ENCODE peak calls at places on chromosomes 1 and 21, in seven cellular contexts. M is A549, D is breast epithelium, U is tibial nerve, F is spleen, T is thyroid gland, Q is ovary. L is an unnamed sample.

GRCh38 chr1:149848811-149849210 is 50.6 kb upstream of the BOLA1 start:
- DNase-seq in Q (no peak), U (peak), M (no peak), F (no peak), D (no peak), T (no peak), L (no peak)

GRCh38 chr21:15379776-15380175 is 315.0 kb upstream of the NRIP1 start:
- DNase-seq in M (no peak), U (no peak), T (no peak), Q (no peak), D (no peak), F (no peak), L (no peak)

GRCh38 chr1:228009116-228009827 is 2.5 kb downstream of the WNT3A start:
- DNase-seq in T (no peak), D (peak), U (no peak), M (no peak), Q (no peak), F (peak), L (no peak)

GRCh38 chr1:33176362-33176850 is 5.4 kb downstream of the TRIM62 start:
- DNase-seq in T (no peak), U (no peak), Q (no peak), D (peak), M (no peak), F (no peak), L (no peak)

GRCh38 chr21:45261093-45261492 is 26.6 kb downstream of the POFUT2 start:
- DNase-seq in F (peak), T (no peak), U (no peak), M (no peak), Q (no peak), D (peak), L (no peak)

GRCh38 chr1:27934818-27935549 is at the start of gene SMPDL3B:
- DNase-seq in D (peak), F (peak), M (peak), T (peak), Q (no peak), U (no peak), L (peak)

GRCh38 chr1:40997096-40997495 is 17.6 kb downstream of the CTPS1 start:
- DNase-seq in D (no peak), T (no peak), F (no peak), U (no peak), M (no peak), Q (no peak), L (no peak)

GRCh38 chr1:109273570-109274288 is 9.2 kb downstream of the PSRC1 start:
- DNase-seq in U (no peak), D (no peak), Q (no peak), M (no peak), T (no peak), F (peak), L (peak)

GRCh38 chr1:212142883-212143530 is 107.5 kb downstream of the DTL start:
- DNase-seq in M (no peak), Q (no peak), D (no peak), T (no peak), U (no peak), F (no peak), L (no peak)

GRCh38 chr1:89605692-89606091 is 27.2 kb upstream of the LRRC8C start:
- DNase-seq in T (no peak), D (no peak), U (no peak), F (no peak), M (no peak), Q (no peak), L (no peak)

GRCh38 chr1:118826669-118827068 is 161.5 kb downstream of the TBX15 start:
- DNase-seq in M (peak), F (no peak), D (no peak), U (no peak), Q (no peak), T (no peak), L (no peak)

GRCh38 chr21:34609244-34609950 is 5.5 kb downstream of the RCAN1 start:
- DNase-seq in F (no peak), T (no peak), U (no peak), D (no peak), Q (no peak), M (no peak), L (no peak)

GRCh38 chr1:117433943-117434342 is 66.7 kb downstream of the MAN1A2 start:
- DNase-seq in U (no peak), Q (no peak), D (no peak), T (no peak), M (no peak), F (no peak), L (no peak)

DNA sequence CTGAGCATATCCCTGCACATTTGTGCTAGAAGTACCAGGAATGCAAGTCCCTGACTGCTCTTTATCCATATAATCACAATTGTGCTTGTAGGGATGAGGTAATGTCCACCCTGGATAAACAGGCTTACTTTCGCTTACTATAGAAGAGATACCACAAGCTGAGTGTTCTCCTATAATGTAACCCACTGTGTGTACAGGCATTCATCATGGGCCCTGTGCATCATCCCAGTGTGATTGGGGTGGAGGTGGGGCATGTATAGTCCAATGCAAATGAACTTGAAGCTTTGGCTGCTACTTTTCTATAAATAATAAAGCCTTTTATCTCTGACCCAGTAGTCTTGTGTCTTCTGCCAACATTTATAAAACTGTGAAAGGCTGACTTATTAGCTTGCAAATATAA is 69.3 kb downstream of the MAN1A2 start:
- DNase-seq in Q (no peak), U (no peak), M (no peak), F (no peak), T (no peak), D (no peak), L (no peak)
- TF ChIP-seq POLR2A in Q (no peak), U (no peak), M (no peak), F (no peak), T (no peak), D (no peak), L (no peak)

GRCh38 chr1:162135271-162135775 is 65.8 kb downstream of the NOS1AP start:
- DNase-seq in M (no peak), U (no peak), T (no peak), D (no peak), Q (no peak), F (no peak), L (no peak)

GRCh38 chr1:162139398-162139685 is 69.9 kb downstream of the NOS1AP start:
- DNase-seq in T (no peak), Q (no peak), U (no peak), F (no peak), M (no peak), D (no peak), L (no peak)

GRCh38 chr1:162138599-162139397 is 69.3 kb downstream of the NOS1AP start:
- DNase-seq in F (no peak), M (no peak), T (peak), Q (no peak), D (no peak), U (no peak), L (peak)

GRCh38 chr1:162138107-162138506 is 68.6 kb downstream of the NOS1AP start:
- DNase-seq in M (no peak), U (no peak), Q (no peak), T (no peak), F (no peak), D (no peak), L (no peak)

DNA sequence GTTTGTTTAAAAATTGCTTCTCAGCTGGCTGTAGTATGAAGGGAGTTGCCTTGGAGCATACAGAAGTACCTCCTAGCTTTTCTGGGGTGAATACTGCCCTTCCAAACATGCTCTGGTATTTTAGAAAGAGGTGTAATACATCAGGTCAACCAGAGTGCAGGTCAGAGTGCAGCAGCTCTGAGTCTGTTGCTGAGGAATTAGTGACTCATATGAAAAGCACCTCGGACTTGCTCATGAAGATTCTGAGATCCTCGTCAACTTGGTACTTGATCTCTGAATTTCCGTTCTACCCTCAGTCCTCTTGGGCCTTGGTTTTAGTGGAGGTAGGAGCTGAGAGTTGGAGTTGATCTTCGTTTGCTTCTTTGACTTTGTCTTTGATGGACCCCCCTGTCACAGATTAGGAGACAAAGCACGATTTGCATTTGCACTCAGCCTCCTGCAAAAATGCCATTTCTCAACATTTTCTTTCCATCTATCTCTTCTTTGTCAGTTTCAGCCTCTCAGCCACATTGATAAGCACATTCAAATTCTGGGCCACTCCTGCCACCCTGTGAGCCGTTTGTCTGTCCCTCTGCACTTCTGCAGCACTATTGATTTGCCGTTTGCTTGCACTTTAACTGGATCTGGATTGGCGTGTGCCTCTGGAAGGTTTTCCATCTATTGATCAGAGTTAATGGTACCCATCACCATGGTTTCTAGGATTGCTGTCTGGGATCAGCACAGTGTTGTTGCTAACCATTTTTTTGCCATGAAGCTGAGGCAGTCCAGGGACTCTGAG is 67.5 kb downstream of the NOS1AP start:
- DNase-seq in U (no peak), Q (no peak), D (no peak), T (no peak), M (peak), F (no peak), L (no peak)
- H3K27ac ChIP-seq in U (no peak), Q (no peak), D (no peak), T (no peak), M (peak), F (no peak), L (no peak)

DNA sequence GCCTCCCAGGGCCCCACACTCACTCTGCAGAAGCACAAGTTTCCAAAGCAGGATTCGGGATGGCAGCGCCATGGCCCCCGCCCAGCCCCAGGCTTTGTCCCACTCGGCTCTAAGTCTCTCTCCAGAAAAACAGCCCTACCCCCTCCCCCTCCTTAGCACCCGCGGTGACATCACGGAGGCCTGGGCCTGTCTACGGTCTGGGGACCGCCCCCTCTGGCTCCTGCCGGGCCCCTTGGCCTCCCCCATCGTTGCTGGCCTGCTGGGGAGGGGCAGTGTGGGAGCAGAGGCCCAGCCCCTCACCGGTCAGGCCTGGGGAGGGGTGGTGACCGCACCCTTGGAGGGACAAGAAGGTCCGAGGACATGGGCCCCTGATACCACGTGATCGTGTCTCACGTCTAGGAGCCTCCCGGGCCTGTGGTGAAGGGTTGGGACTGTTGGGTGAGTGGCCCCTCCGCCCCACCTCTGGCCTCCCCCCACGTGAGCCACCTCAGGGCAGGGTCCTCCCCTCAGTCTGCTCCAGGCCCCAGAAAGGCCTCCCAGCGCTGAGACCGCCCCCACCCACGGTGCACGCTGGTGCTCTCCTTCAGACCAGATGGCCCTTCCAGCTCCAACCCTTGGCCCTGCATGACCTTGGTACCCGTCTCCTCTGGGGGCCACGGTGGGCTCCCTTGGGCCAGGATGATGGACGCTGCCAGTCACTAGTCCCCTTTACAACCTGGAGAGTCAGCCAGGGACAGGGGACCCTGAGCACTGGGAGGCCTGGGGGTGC is at the start of gene MXRA8:
- DNase-seq in D (no peak), U (peak), Q (peak), M (no peak), F (no peak), T (peak), L (no peak)
- TF ChIP-seq POLR2A in D (no peak), U (peak), Q (no peak), M (no peak), F (no peak), T (no peak), L (no peak)

DNA sequence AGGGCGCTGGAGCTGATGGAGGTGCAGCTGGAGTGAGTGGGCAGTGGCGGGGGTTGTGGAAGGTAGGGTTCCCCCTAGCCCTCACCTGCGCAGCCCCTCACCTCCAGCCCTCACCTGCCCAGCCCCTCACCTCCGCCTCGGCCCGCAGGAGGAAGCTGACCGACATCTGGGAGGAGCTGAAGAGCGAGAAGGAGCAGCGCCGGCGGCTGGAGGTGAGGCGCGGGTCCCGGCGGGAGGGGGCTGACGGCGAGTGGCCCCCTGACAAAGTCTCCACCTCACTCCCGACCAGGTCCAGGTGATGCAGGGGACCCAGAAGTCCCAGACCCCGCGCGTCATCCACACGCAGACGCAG is 2.7 kb downstream of the EVA1B start:
- DNase-seq in U (no peak), M (no peak), F (peak), T (no peak), Q (no peak), D (no peak), L (no peak)
- H3K27ac ChIP-seq in U (peak), M (no peak), F (peak), T (no peak), Q (peak), D (peak), L (no peak)

GRCh38 chr1:110339427-110340206 is 440 bp downstream of the RBM15 start:
- DNase-seq in T (peak), Q (no peak), D (peak), U (peak), F (no peak), M (peak), L (peak)
- TF ChIP-seq POLR2A in T (peak), Q (peak), D (peak), U (peak), F (no peak), M (peak), L (peak)

GRCh38 chr21:29991624-29992023 is 51.8 kb upstream of the GRIK1 start:
- DNase-seq in M (no peak), U (no peak), T (no peak), D (no peak), F (no peak), Q (no peak), L (no peak)

GRCh38 chr21:29987762-29988161 is 48.0 kb upstream of the GRIK1 start:
- DNase-seq in F (no peak), D (no peak), T (no peak), Q (no peak), U (no peak), M (no peak), L (no peak)

GRCh38 chr21:29985866-29986265 is 46.1 kb upstream of the GRIK1 start:
- DNase-seq in M (no peak), U (no peak), D (no peak), F (no peak), Q (no peak), T (no peak), L (no peak)

GRCh38 chr21:29989634-29990234 is 49.9 kb upstream of the GRIK1 start:
- DNase-seq in Q (no peak), D (no peak), T (no peak), F (no peak), U (no peak), M (no peak), L (no peak)
- H3K27ac ChIP-seq in Q (no peak), D (no peak), T (no peak), F (no peak), U (no peak), M (no peak), L (no peak)

GRCh38 chr1:201904579-201904978 is 15.9 kb downstream of the SHISA4 start:
- DNase-seq in M (no peak), T (peak), U (peak), D (no peak), Q (peak), F (no peak), L (no peak)
- TF ChIP-seq POLR2A in M (no peak), T (no peak), U (peak), D (no peak), Q (peak), F (no peak), L (no peak)

GRCh38 chr1:204709021-204709420 is 23.5 kb upstream of the LRRN2 start:
- DNase-seq in T (no peak), F (no peak), U (no peak), Q (no peak), M (no peak), D (no peak), L (no peak)
- H3K27ac ChIP-seq in T (no peak), F (no peak), U (no peak), Q (no peak), M (peak), D (peak), L (no peak)

DNA sequence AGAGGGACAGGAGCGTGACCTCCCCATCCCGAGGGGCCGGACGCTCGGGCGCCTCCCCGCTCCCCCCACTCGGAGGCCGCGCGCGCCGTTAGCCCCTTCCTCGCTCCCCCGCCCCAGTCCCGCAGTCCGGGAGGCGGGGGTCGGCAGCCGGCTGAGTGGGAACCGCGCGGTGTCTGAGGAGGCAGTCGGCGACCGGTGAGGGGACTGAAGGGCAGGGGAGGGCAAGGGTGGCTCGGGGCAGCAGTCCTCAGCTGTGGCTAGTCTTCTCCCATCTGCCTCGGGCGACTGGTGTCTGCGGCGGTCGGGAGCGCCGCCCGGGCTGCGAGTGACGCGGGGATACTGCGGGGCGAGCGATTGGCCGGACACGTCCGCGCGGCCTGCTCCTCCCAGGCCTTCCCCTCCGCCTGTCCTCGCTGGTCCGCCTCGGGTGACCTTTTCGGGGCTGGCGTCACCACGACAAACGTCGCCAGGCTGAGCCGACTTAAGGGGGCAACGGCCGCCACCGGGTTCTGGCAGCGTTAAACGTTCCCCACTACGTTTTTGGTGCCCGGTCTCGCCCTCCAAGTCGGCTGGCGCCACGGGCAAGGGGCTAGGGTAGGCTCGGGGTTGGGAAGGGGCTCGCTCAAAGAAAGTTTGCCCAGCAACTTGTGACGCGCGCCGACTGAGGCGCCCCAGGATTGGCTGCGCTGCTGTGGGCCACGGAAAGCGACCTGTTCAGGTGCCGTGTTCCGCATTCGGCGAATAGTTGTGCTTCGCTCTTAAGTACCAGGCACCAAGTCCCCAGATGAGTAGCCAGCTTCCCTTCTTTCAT is 538 bp downstream of the ZNF672 start:
- DNase-seq in F (peak), Q (peak), M (peak), D (peak), T (peak), U (peak), L (peak)
- TF ChIP-seq POLR2A in F (peak), Q (peak), M (peak), D (peak), T (peak), U (peak), L (peak)

L was measured in body of pancreas.